ENCODE peak calls at places on chromosomes 7 and 10, in nine cellular contexts. T is HS-5; U is stimulated activated CD4-positive, alpha-beta T cell treated with anti-CD3 and anti-CD28 coated beads, Interleukin-2, amount 100 ng/mL, for 24 hours; P is GM20000; E is activated CD8-positive, alpha-beta memory T cell treated with anti-CD3 and anti-CD28 coated beads, Interleukin-2, amount 50 U/mL, for 48 hours; G is activated naive CD4-positive, alpha-beta T cell treated with anti-CD3 and anti-CD28 coated beads, Interleukin-2, amount 50 U/mL, for 72 hours; O is NCI-H1105 treated with DMSO at 0.1 percent for 48 hours; Q is left cardiac atrium; C is GM23248. J is an unnamed sample.

GRCh38 chr10:32000937-32001336 is 55.3 kb downstream of the KIF5B start:
- DNase-seq in T (no peak), U (no peak), P (no peak), E (no peak), G (no peak), O (no peak), Q (no peak), C (peak; percentile 27), J (no peak)

GRCh38 chr7:113799896-113800295 is 118.9 kb downstream of the PPP1R3A start:
- DNase-seq in T (no peak), U (no peak), P (peak; percentile 5), E (no peak), G (no peak), O (peak; percentile 81), Q (no peak), C (no peak), J (no peak)

GRCh38 chr7:20491286-20491685 is 124.2 kb upstream of the ABCB5 start:
- DNase-seq in T (peak; percentile 8), U (no peak), P (no peak), E (no peak), G (no peak), O (no peak), Q (no peak), C (no peak), J (no peak)

GRCh38 chr7:90271753-90272152 is 26.8 kb downstream of the CFAP69 start:
- DNase-seq in T (peak; percentile 58), U (no peak), P (no peak), E (no peak), G (no peak), O (no peak), Q (no peak), C (peak; percentile 84), J (peak; percentile 50)

GRCh38 chr10:49160814-49161213 is 27.0 kb upstream of the FAM170B start:
- DNase-seq in T (no peak), U (no peak), P (no peak), E (no peak), G (no peak), O (no peak), Q (no peak), C (no peak), J (no peak)

GRCh38 chr7:28774529-28775057 is 183.5 kb downstream of the TRIL start:
- DNase-seq in T (no peak), U (no peak), P (no peak), E (no peak), G (no peak), O (peak; percentile 98), Q (no peak), C (peak; percentile 28), J (no peak)

GRCh38 chr10:128000660-128001059 is 93.8 kb downstream of the PTPRE start:
- DNase-seq in T (peak; percentile 13), U (no peak), P (no peak), E (no peak), G (no peak), O (no peak), Q (peak; percentile 63), C (peak; percentile 80), J (no peak)

GRCh38 chr7:45000096-45001032 is at the start of gene CCM2:
- DNase-seq in T (no peak), U (no peak), P (no peak), E (peak; percentile 72), G (peak; percentile 69), O (peak; percentile 23), Q (peak; percentile 78), C (peak; percentile 71), J (no peak)

GRCh38 chr10:73900068-73900467 is 10.9 kb upstream of the PLAU start:
- DNase-seq in T (no peak), U (no peak), P (no peak), E (no peak), G (no peak), O (no peak), Q (no peak), C (no peak), J (no peak)

GRCh38 chr10:45673074-45673628 is 579 bp upstream of the ZFAND4 start:
- DNase-seq in T (no peak), U (no peak), P (no peak), E (no peak), G (no peak), O (no peak), Q (peak; percentile 24), C (peak; percentile 16), J (no peak)

GRCh38 chr10:109891105-109891504 is 32.2 kb downstream of the XPNPEP1 start:
- DNase-seq in T (no peak), U (no peak), P (no peak), E (no peak), G (no peak), O (no peak), Q (no peak), C (peak; percentile 66), J (no peak)

GRCh38 chr7:73749931-73750776 is 11.6 kb upstream of the ABHD11 start:
- DNase-seq in T (no peak), U (no peak), P (no peak), E (no peak), G (no peak), O (no peak), Q (no peak), C (no peak), J (no peak)

GRCh38 chr7:103445228-103446020 is 583 bp downstream of the SLC26A5 start:
- DNase-seq in T (no peak), U (no peak), P (no peak), E (peak; percentile 53), G (no peak), O (no peak), Q (no peak), C (peak; percentile 23), J (no peak)

GRCh38 chr10:113026679-113027078 is 76.6 kb downstream of the TCF7L2 start:
- DNase-seq in T (no peak), U (no peak), P (no peak), E (no peak), G (no peak), O (no peak), Q (no peak), C (peak; percentile 56), J (peak; percentile 83)

GRCh38 chr7:47763063-47763974 is 181.4 kb upstream of the TNS3 start:
- DNase-seq in T (peak; percentile 94), U (no peak), P (no peak), E (no peak), G (no peak), O (no peak), Q (no peak), C (peak; percentile 82), J (peak; percentile 68)

GRCh38 chr10:116274141-116274861 is 1.3 kb upstream of the GFRA1 start:
- DNase-seq in T (no peak), U (no peak), P (peak; percentile 26), E (no peak), G (no peak), O (peak; percentile 63), Q (peak; percentile 29), C (peak; percentile 38), J (no peak)

GRCh38 chr10:86967481-86967941 is 771 bp upstream of the ADIRF start:
- DNase-seq in T (no peak), U (peak; percentile 15), P (no peak), E (peak; percentile 55), G (no peak), O (no peak), Q (no peak), C (no peak), J (no peak)

GRCh38 chr10:3631709-3632330 is 153.2 kb downstream of the KLF6 start:
- DNase-seq in T (no peak), U (no peak), P (no peak), E (no peak), G (no peak), O (no peak), Q (no peak), C (peak; percentile 42), J (no peak)

GRCh38 chr10:6786579-6787031 is 206.5 kb upstream of the PRKCQ start:
- DNase-seq in T (no peak), U (no peak), P (no peak), E (no peak), G (no peak), O (no peak), Q (no peak), C (peak; percentile 88), J (peak; percentile 21)

GRCh38 chr10:32982293-32982709 is 24.3 kb upstream of the ITGB1 start:
- DNase-seq in T (no peak), U (no peak), P (no peak), E (no peak), G (no peak), O (no peak), Q (no peak), C (peak; percentile 92), J (peak; percentile 80)

GRCh38 chr7:45978731-45979211 is 57.7 kb upstream of the IGFBP3 start:
- DNase-seq in T (no peak), U (no peak), P (no peak), E (no peak), G (no peak), O (no peak), Q (no peak), C (peak; percentile 60), J (no peak)

GRCh38 chr10:29804025-29804852 is 169.5 kb upstream of the SVIL start:
- DNase-seq in T (peak; percentile 61), U (no peak), P (no peak), E (no peak), G (no peak), O (no peak), Q (peak; percentile 38), C (peak; percentile 90), J (peak; percentile 25)